ENCODE peak calls at places on chromosomes 5 and 9, in five cellular contexts. I is HTR-8/SVneo, V is NCI-H1417, W is epithelial cell of esophagus, R is T-cell. U is an unnamed sample.
A peak's percentile ranks its signal among the peaks of the same experiment; 100 is the strongest.

GRCh38 chr9:136292591-136293448 is 11.1 kb downstream of the CCDC187 start:
- DNase-seq in R (no peak), V (no peak), I (no peak), W (no peak), U (no peak)

GRCh38 chr9:135512241-135512603 is 9.0 kb upstream of the LCN1 start:
- DNase-seq in V (no peak), R (no peak), I (no peak), W (no peak), U (no peak)

GRCh38 chr5:103289024-103289423 is 30.5 kb downstream of the MACIR start:
- DNase-seq in R (no peak), I (no peak), W (no peak), V (no peak), U (no peak)

GRCh38 chr5:168992687-168993086 is 308.3 kb downstream of the SLIT3 start:
- DNase-seq in V (no peak), R (no peak), W (peak; percentile 59), I (peak; percentile 28), U (no peak)

GRCh38 chr9:19471737-19472648 is 63.2 kb downstream of the ACER2 start:
- DNase-seq in R (no peak), V (peak; percentile 57), I (peak; percentile 54), W (peak; percentile 41), U (peak; percentile 68)

GRCh38 chr5:177982072-177982727 is 13.8 kb downstream of the PROP1 start:
- DNase-seq in I (no peak), R (no peak), W (no peak), V (no peak), U (no peak)

GRCh38 chr9:107685399-107685798 is 195.8 kb upstream of the KLF4 start:
- DNase-seq in I (no peak), W (no peak), R (no peak), V (no peak), U (no peak)

GRCh38 chr5:139733698-139734491 is 61.7 kb upstream of the PSD2 start:
- DNase-seq in I (no peak), R (no peak), V (no peak), W (no peak), U (no peak)

GRCh38 chr9:21252727-21253547 is 13.1 kb upstream of the IFNA14 start:
- DNase-seq in I (peak; percentile 10), R (no peak), W (peak; percentile 45), V (peak; percentile 28), U (peak; percentile 48)

GRCh38 chr9:80091526-80091925 is 519.8 kb downstream of the TLE4 start:
- DNase-seq in R (no peak), V (no peak), W (no peak), I (no peak), U (no peak)

GRCh38 chr9:71627537-71627936 is 140.8 kb downstream of the CEMIP2 start:
- DNase-seq in W (no peak), V (no peak), R (no peak), I (no peak), U (no peak)

GRCh38 chr5:80172067-80172690 is 83.7 kb downstream of the SERINC5 start:
- DNase-seq in V (no peak), I (no peak), R (no peak), W (no peak), U (no peak)

GRCh38 chr9:4334439-4334838 is 34.6 kb upstream of the GLIS3 start:
- DNase-seq in I (no peak), R (no peak), W (peak; percentile 67), V (peak; percentile 82), U (peak; percentile 89)

GRCh38 chr5:78638423-78638822 is 10.1 kb downstream of the LHFPL2 start:
- DNase-seq in V (peak; percentile 65), W (peak; percentile 97), R (no peak), I (peak; percentile 88), U (peak; percentile 17)

GRCh38 chr5:62593331-62593730 is 14.7 kb downstream of the LRRC70 start:
- DNase-seq in I (no peak), R (no peak), V (no peak), W (peak; percentile 21), U (no peak)

GRCh38 chr5:82863260-82863659 is 213.9 kb downstream of the TMEM167A start:
- DNase-seq in V (peak; percentile 82), W (no peak), R (no peak), I (no peak), U (no peak)

GRCh38 chr5:16437974-16438373 is 27.6 kb downstream of the ZNF622 start:
- DNase-seq in W (peak; percentile 22), R (no peak), V (no peak), I (peak; percentile 38), U (no peak)

GRCh38 chr9:33943389-33943788 is 105.3 kb downstream of the UBAP2 start:
- DNase-seq in V (no peak), W (no peak), R (no peak), I (no peak), U (no peak)

GRCh38 chr9:82783045-82783444 is 279.9 kb downstream of the RASEF start:
- DNase-seq in W (no peak), I (no peak), R (no peak), V (no peak), U (no peak)

GRCh38 chr9:112570731-112571167 is 84.1 kb downstream of the KIAA1958 start:
- DNase-seq in I (no peak), R (no peak), V (no peak), W (no peak), U (no peak)

GRCh38 chr5:176892663-176893062 is 6.5 kb downstream of the HK3 start:
- DNase-seq in I (no peak), R (no peak), V (no peak), W (no peak), U (no peak)

GRCh38 chr5:100779669-100780375 is 123.3 kb downstream of the ST8SIA4 start:
- DNase-seq in W (no peak), V (no peak), I (no peak), R (no peak), U (peak; percentile 56)

GRCh38 chr9:83681490-83681889 is 26.3 kb downstream of the UBQLN1 start:
- DNase-seq in I (no peak), V (no peak), W (no peak), R (no peak), U (no peak)

GRCh38 chr9:101604287-101604686 is 9.5 kb upstream of the PPP3R2 start:
- DNase-seq in W (no peak), V (no peak), R (no peak), I (no peak), U (no peak)

GRCh38 chr5:89573336-89573735 is 690.4 kb upstream of the MEF2C start:
- DNase-seq in V (no peak), R (no peak), I (no peak), W (no peak), U (no peak)

GRCh38 chr5:176360894-176361436 is 599 bp downstream of the KIAA1191 start:
- DNase-seq in W (peak; percentile 16), V (peak; percentile 61), I (peak; percentile 19), R (no peak), U (no peak)

GRCh38 chr5:134878403-134878802 is 4.2 kb downstream of the TXNDC15 start:
- DNase-seq in R (no peak), W (no peak), V (peak; percentile 19), I (no peak), U (no peak)

GRCh38 chr9:108443741-108444140 is 412.0 kb downstream of the ACTL7B start:
- DNase-seq in R (no peak), W (peak; percentile 56), V (no peak), I (peak; percentile 22), U (no peak)

GRCh38 chr5:150562832-150563231 is 54.9 kb downstream of the NDST1 start:
- DNase-seq in V (peak; percentile 29), R (no peak), W (peak; percentile 64), I (peak; percentile 46), U (peak; percentile 52)

GRCh38 chr5:167708449-167708848 is 583.0 kb upstream of the WWC1 start:
- DNase-seq in I (no peak), V (peak; percentile 2), W (peak; percentile 29), R (no peak), U (no peak)

GRCh38 chr5:35773936-35774335 is 82.8 kb upstream of the IL7R start:
- DNase-seq in W (peak; percentile 63), I (no peak), V (no peak), R (no peak), U (no peak)

GRCh38 chr9:117958726-117959125 is 254.5 kb downstream of the TLR4 start:
- DNase-seq in W (no peak), R (no peak), V (no peak), I (no peak), U (no peak)

GRCh38 chr9:137697193-137697592 is 78.4 kb downstream of the EHMT1 start:
- DNase-seq in W (no peak), V (no peak), I (no peak), R (no peak), U (no peak)